ENCODE peak calls at places on chromosomes 12 and 14, in seven cellular contexts. U, X, P, B, J, O and E are unnamed samples.

GRCh38 chr12:109770104-109770860 is 56.7 kb downstream of the FAM222A start:
- DNase-seq in U (no peak), O (no peak), X (no peak), B (no peak), P (no peak), J (no peak), E (peak)

GRCh38 chr14:22563987-22564386 is 25.0 kb downstream of the DAD1 start:
- DNase-seq in U (no peak), B (no peak), O (no peak), P (no peak), X (no peak), J (no peak), E (peak)

GRCh38 chr12:2650261-2651060 is 144.3 kb upstream of the FKBP4 start:
- DNase-seq in J (no peak), X (no peak), B (no peak), P (no peak), U (no peak), O (no peak), E (no peak)

GRCh38 chr14:73887116-73887490 is 444 bp downstream of the ZNF410 start:
- DNase-seq in B (no peak), X (no peak), J (no peak), P (no peak), U (no peak), O (no peak), E (no peak)

GRCh38 chr12:115791331-115791730 is 486.2 kb downstream of the MED13L start:
- DNase-seq in U (no peak), P (no peak), X (no peak), J (no peak), B (no peak), O (no peak), E (no peak)

GRCh38 chr14:62126885-62127478 is 364.8 kb downstream of the SNAPC1 start:
- DNase-seq in J (no peak), B (no peak), P (no peak), O (peak), X (peak), U (no peak), E (peak)

GRCh38 chr14:101224356-101225115 is 321.0 kb upstream of the RTL1 start:
- DNase-seq in O (no peak), B (no peak), P (no peak), X (no peak), J (no peak), U (no peak), E (peak)

GRCh38 chr12:15899282-15899870 is 11.8 kb upstream of the DERA start:
- DNase-seq in P (no peak), X (no peak), B (no peak), O (peak), U (no peak), J (no peak), E (peak)

GRCh38 chr14:99393059-99393655 is 87.5 kb downstream of the SETD3 start:
- DNase-seq in J (no peak), O (peak), B (peak), X (peak), P (no peak), U (no peak), E (peak)

GRCh38 chr14:22011243-22011642 is 337.6 kb upstream of the OR4E1 start:
- DNase-seq in U (no peak), P (no peak), J (no peak), X (no peak), O (no peak), B (no peak), E (no peak)

GRCh38 chr12:132228535-132229422 is 84.5 kb downstream of the NOC4L start:
- DNase-seq in U (no peak), J (no peak), O (no peak), B (no peak), X (no peak), P (no peak), E (no peak)

GRCh38 chr12:96197503-96198272 is 3.5 kb downstream of the ELK3 start:
- DNase-seq in B (no peak), O (peak), U (peak), J (no peak), P (no peak), X (peak), E (peak)

GRCh38 chr14:69662636-69663321 is 51.4 kb downstream of the SUSD6 start:
- DNase-seq in U (no peak), B (no peak), J (no peak), O (no peak), X (no peak), P (no peak), E (no peak)

GRCh38 chr14:32134448-32135070 is 57.5 kb downstream of the ARHGAP5 start:
- DNase-seq in U (peak), J (no peak), O (peak), P (no peak), X (no peak), B (no peak), E (peak)

GRCh38 chr12:13692332-13692731 is 289.1 kb downstream of the GRIN2B start:
- DNase-seq in P (no peak), O (no peak), U (no peak), B (no peak), J (no peak), X (no peak), E (no peak)

GRCh38 chr12:72540811-72541210 is 268.6 kb downstream of the TRHDE start:
- DNase-seq in J (no peak), U (peak), O (no peak), P (no peak), B (no peak), X (no peak), E (no peak)

GRCh38 chr14:51398898-51399297 is 158.9 kb downstream of the TMX1 start:
- DNase-seq in J (no peak), O (peak), P (no peak), B (no peak), U (peak), X (peak), E (peak)

GRCh38 chr12:126663304-126664094 is 1598.3 kb downstream of the AACS start:
- DNase-seq in U (no peak), O (peak), X (peak), J (no peak), P (no peak), B (peak), E (peak)

DNA sequence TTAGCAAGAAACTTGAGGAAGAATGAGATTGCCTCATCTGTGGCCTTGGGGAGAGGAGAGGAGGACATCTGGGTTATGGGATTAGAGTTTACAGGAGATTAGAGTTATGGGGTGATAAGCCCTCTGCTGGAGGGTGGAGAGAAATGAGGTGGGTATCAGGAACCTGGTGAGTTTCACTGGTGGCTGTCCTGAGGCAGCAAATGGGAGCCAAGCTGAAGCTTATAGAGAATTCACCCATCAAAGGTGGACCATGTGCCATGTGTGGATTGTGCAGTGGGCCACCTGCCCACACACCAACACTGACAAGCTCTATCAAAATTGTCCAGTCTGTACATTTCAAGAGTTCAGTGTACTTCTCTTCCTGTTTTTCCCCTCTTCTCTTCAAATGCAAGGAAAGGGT is 135.3 kb downstream of the AEBP2 start:
- DNase-seq in P (no peak), U (no peak), B (no peak), X (no peak), J (no peak), O (no peak), E (peak)
- TF ChIP-seq CTCF in P (no peak), U (no peak), B (peak), X (no peak), J (no peak), O (no peak), E (peak)

DNA sequence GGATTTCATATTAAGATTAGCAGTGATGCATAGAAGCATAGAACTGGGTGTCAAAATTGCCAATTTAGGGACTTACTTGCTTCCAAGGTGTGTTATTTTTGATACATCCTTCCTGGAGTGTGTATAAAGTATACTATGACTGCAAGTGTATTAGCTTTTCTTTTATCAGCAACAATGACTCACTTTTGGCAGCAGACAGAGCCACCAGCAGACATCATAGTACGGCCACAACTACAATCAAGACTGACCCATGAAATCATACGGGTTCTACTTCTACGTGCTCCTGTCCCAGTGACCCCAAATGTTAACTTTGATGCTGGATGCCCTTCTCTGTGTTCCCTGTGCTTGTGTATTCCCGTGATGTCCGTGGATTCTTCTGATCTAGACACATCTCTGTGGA is 443.9 kb downstream of the TMEM132D start:
- DNase-seq in X (no peak), B (no peak), U (no peak), O (no peak), P (no peak), J (no peak), E (no peak)
- TF ChIP-seq CTCF in X (no peak), B (no peak), U (no peak), O (no peak), P (no peak), J (no peak), E (no peak)

GRCh38 chr12:47885012-47885501 is 19.7 kb downstream of the VDR start:
- DNase-seq in U (no peak), J (no peak), B (no peak), O (no peak), P (no peak), X (no peak), E (no peak)

GRCh38 chr12:47885566-47885965 is 19.2 kb downstream of the VDR start:
- DNase-seq in B (no peak), P (no peak), J (no peak), X (no peak), O (no peak), U (no peak), E (no peak)

GRCh38 chr12:47888127-47888819 is 16.5 kb downstream of the VDR start:
- DNase-seq in U (no peak), X (no peak), O (no peak), J (no peak), B (no peak), P (no peak), E (no peak)

GRCh38 chr12:47887529-47887928 is 17.3 kb downstream of the VDR start:
- DNase-seq in X (no peak), B (no peak), U (no peak), P (no peak), O (no peak), J (no peak), E (no peak)

GRCh38 chr12:47886471-47887240 is 18.1 kb downstream of the VDR start:
- DNase-seq in U (no peak), X (no peak), J (no peak), P (no peak), O (no peak), B (no peak), E (peak)
- TF ChIP-seq CTCF in U (no peak), X (no peak), J (no peak), P (no peak), O (no peak), B (no peak), E (no peak)

GRCh38 chr12:39103552-39104165 is 198.3 kb upstream of the CPNE8 start:
- DNase-seq in O (peak), U (no peak), J (no peak), X (peak), B (no peak), P (no peak), E (peak)
- TF ChIP-seq CTCF in O (peak), U (peak), J (peak), X (peak), B (no peak), P (peak), E (peak)

GRCh38 chr14:72098202-72098601 is 166.0 kb downstream of the RGS6 start:
- DNase-seq in B (no peak), U (no peak), X (no peak), O (no peak), P (no peak), J (no peak), E (no peak)

DNA sequence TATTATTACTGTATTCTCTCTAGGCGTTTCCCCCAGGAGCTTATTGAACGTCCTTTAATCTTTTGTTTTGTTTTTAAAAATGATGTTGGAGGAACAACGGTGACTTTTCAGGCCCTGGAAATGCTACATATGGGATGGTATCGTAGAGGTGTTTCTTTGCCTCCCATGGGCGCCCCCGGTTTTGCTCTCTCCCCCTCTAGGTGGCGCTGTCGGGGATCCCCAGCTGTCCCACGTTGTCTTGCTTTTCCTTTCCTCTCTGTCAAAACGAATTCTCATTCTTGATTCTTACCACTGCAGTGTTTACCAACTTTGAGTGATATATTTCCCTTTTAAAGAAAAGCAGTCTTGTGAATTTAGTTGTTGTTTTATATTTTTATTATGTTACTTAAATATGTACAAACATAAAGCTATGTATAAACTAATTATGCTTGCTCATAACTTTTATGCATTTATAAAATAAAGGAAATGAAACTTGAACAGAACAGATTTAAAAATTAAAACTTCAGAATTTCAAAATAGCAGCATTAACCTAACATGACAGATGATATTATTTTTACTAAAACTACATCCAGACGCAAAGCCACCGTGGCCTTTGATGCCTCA is 171.9 kb downstream of the RGS6 start:
- DNase-seq in U (no peak), O (no peak), J (no peak), B (peak), P (no peak), X (peak), E (peak)
- TF ChIP-seq CTCF in U (peak), O (peak), J (peak), B (peak), P (peak), X (peak), E (peak)